ENCODE peak calls at places on chromosomes 4 and X, in five cellular contexts. G is kidney tubule cell, O is C1 segment of cervical spinal cord, J is ovary, Z is glutamatergic neuron. T is an unnamed sample.

GRCh38 chr4:184309241-184310170 is 91.8 kb upstream of the ENPP6 start:
- DNase-seq in O (no peak), G (no peak), J (no peak), Z (no peak), T (no peak)

GRCh38 chr4:44118971-44119680 is 329.5 kb downstream of the KCTD8 start:
- DNase-seq in Z (no peak), O (no peak), G (no peak), J (no peak), T (no peak)

GRCh38 chr4:3440011-3440410 is 1.8 kb upstream of the HGFAC start:
- DNase-seq in Z (peak; percentile 9), O (no peak), G (no peak), J (peak; percentile 16), T (no peak)

GRCh38 chr4:155539746-155540145 is 126.9 kb upstream of the GUCY1A1 start:
- DNase-seq in G (peak; percentile 41), J (no peak), Z (no peak), O (no peak), T (no peak)

GRCh38 chr4:2333356-2333841 is 71.5 kb upstream of the MXD4 start:
- DNase-seq in O (no peak), G (peak; percentile 29), J (no peak), Z (no peak), T (no peak)

GRCh38 chr4:147543039-147543438 is 62.1 kb downstream of the EDNRA start:
- DNase-seq in O (no peak), G (no peak), Z (no peak), J (no peak), T (no peak)

GRCh38 chr4:112649055-112649408 is 12.1 kb downstream of the LARP7 start:
- DNase-seq in J (no peak), O (no peak), G (no peak), Z (no peak), T (no peak)

GRCh38 chr4:13694256-13694655 is 66.7 kb upstream of the BOD1L1 start:
- DNase-seq in O (no peak), G (no peak), Z (no peak), J (no peak), T (no peak)

GRCh38 chr4:5772528-5773270 is 61.7 kb downstream of the EVC start:
- DNase-seq in Z (no peak), O (no peak), J (no peak), G (no peak), T (no peak)

GRCh38 chrX:18010251-18010650 is 149.2 kb upstream of the RAI2 start:
- DNase-seq in J (no peak), O (no peak), G (no peak), Z (no peak), T (no peak)

GRCh38 chrX:928606-929005 is 283.8 kb downstream of the CRLF2 start:
- DNase-seq in Z (no peak), G (no peak), O (no peak), J (no peak), T (no peak)

GRCh38 chr4:1211371-1211770 is 37.6 kb downstream of the CTBP1 start:
- DNase-seq in J (no peak), O (no peak), G (no peak), Z (no peak), T (no peak)

GRCh38 chr4:41752081-41752836 is 3.7 kb upstream of the PHOX2B start:
- DNase-seq in J (no peak), G (no peak), O (no peak), Z (no peak), T (no peak)

GRCh38 chrX:96407043-96407442 is 277.6 kb upstream of the DIAPH2 start:
- DNase-seq in Z (no peak), G (no peak), J (peak; percentile 55), O (no peak), T (no peak)

GRCh38 chr4:88035292-88035691 is 27.9 kb downstream of the PKD2 start:
- DNase-seq in Z (no peak), G (no peak), J (no peak), O (no peak), T (no peak)

GRCh38 chrX:129679856-129680255 is 25.1 kb upstream of the APLN start:
- DNase-seq in O (no peak), J (no peak), Z (no peak), G (peak; percentile 77), T (no peak)

GRCh38 chr4:187865914-187866313 is 129.7 kb upstream of the ZFP42 start:
- DNase-seq in G (no peak), J (no peak), Z (no peak), O (no peak), T (no peak)

GRCh38 chrX:519741-520140 is 110.8 kb upstream of the SHOX start:
- DNase-seq in Z (no peak), G (no peak), O (no peak), J (no peak), T (no peak)

GRCh38 chr4:121256887-121257426 is 92.8 kb upstream of the TNIP3 start:
- DNase-seq in G (no peak), Z (no peak), J (no peak), O (no peak), T (no peak)

GRCh38 chrX:132491191-132491590 is 2.4 kb upstream of the MBNL3 start:
- DNase-seq in G (peak; percentile 42), J (no peak), O (no peak), Z (no peak), T (no peak)

T was measured in NCI-H1694 treated with DMSO at 0.1 percent for 48 hours.